ENCODE peak calls at places on chromosomes 4 and X, in four cellular contexts. M, O, A and V are unnamed samples.

GRCh38 chr4:76001760-76002159 is 5.5 kb downstream of the CXCL9 start:
- DNase-seq in A (no peak), O (no peak), M (no peak), V (no peak)

GRCh38 chrX:78329486-78329885 is 2.1 kb upstream of the CYSLTR1 start:
- DNase-seq in O (no peak), A (no peak), M (peak; percentile 32), V (no peak)

GRCh38 chr4:74531952-74532794 is 87.2 kb downstream of the AREG start:
- DNase-seq in O (peak; percentile 83), A (peak; percentile 35), M (no peak), V (no peak)

GRCh38 chrX:132271330-132271729 is 52.1 kb upstream of the RAP2C start:
- DNase-seq in O (no peak), M (no peak), A (no peak), V (no peak)

GRCh38 chr4:110654254-110654635 is 31.4 kb upstream of the PITX2 start:
- DNase-seq in M (no peak), A (no peak), O (peak; percentile 2), V (no peak)

GRCh38 chr4:84363256-84363655 is 135.8 kb downstream of the NKX6-1 start:
- DNase-seq in A (no peak), O (no peak), M (no peak), V (no peak)

GRCh38 chr4:176261018-176261417 is 8.0 kb downstream of the ASB5 start:
- DNase-seq in A (no peak), O (no peak), M (no peak), V (no peak)

GRCh38 chr4:183165371-183165770 is 66.3 kb downstream of the WWC2 start:
- DNase-seq in O (no peak), A (no peak), M (no peak), V (no peak)

GRCh38 chr4:34193451-34194154 is 2050.7 kb downstream of the ARAP2 start:
- DNase-seq in M (no peak), A (no peak), O (no peak), V (no peak)

GRCh38 chr4:151671541-151672059 is 89.2 kb downstream of the GATB start:
- DNase-seq in A (no peak), O (no peak), M (no peak), V (peak; percentile 34)

GRCh38 chr4:8505229-8505628 is 64.7 kb downstream of the TRMT44 start:
- DNase-seq in M (no peak), A (no peak), O (no peak), V (no peak)

GRCh38 chr4:37666625-37667071 is 19.5 kb downstream of the RELL1 start:
- DNase-seq in M (no peak), A (no peak), O (peak; percentile 39), V (no peak)

GRCh38 chr4:138062929-138063328 is 179.2 kb downstream of the SLC7A11 start:
- DNase-seq in M (no peak), A (no peak), O (peak; percentile 4), V (no peak)

GRCh38 chr4:42391981-42392380 is 5.3 kb upstream of the SHISA3 start:
- DNase-seq in O (no peak), A (no peak), M (no peak), V (no peak)

GRCh38 chr4:94691552-94691951 is 66.2 kb upstream of the BMPR1B start:
- DNase-seq in O (no peak), A (no peak), M (no peak), V (no peak)

GRCh38 chrX:153510383-153510782 is 7.1 kb upstream of the ATP2B3 start:
- DNase-seq in A (no peak), O (no peak), M (no peak), V (no peak)

GRCh38 chr4:8303485-8304281 is 34.1 kb downstream of the HTRA3 start:
- DNase-seq in M (no peak), O (no peak), A (no peak), V (no peak)

GRCh38 chr4:56321246-56321645 is 66.0 kb downstream of the AASDH start:
- DNase-seq in A (no peak), M (no peak), O (no peak), V (no peak)

GRCh38 chr4:140222175-140222574 is 68.2 kb upstream of the MAML3 start:
- DNase-seq in M (no peak), A (no peak), O (no peak), V (no peak)

GRCh38 chr4:148447672-148448071 is 5.5 kb upstream of the NR3C2 start:
- DNase-seq in O (no peak), A (no peak), M (peak; percentile 27), V (no peak)

GRCh38 chr4:48127231-48127881 is 6.7 kb downstream of the TXK start:
- DNase-seq in O (no peak), A (no peak), M (no peak), V (no peak)

GRCh38 chrX:48467331-48467761 is 2.7 kb downstream of the SLC38A5 start:
- DNase-seq in O (no peak), A (no peak), M (no peak), V (no peak)

GRCh38 chr4:153731239-153731638 is 28.6 kb downstream of the RNF175 start:
- DNase-seq in O (peak; percentile 93), M (no peak), A (no peak), V (no peak)

GRCh38 chrX:149131780-149132179 is 373.3 kb downstream of the IDS start:
- DNase-seq in M (no peak), A (no peak), O (no peak), V (no peak)

GRCh38 chr4:2962614-2963184 is 507 bp downstream of the NOP14 start:
- DNase-seq in M (no peak), A (peak; percentile 71), O (peak; percentile 60), V (peak; percentile 68)

GRCh38 chr4:111685205-111685604 is 460.0 kb upstream of the FAM241A start:
- DNase-seq in A (no peak), O (no peak), M (no peak), V (no peak)

GRCh38 chrX:21959362-21960051 is 19.0 kb downstream of the SMS start:
- DNase-seq in O (no peak), A (no peak), M (no peak), V (no peak)